ENCODE peak calls at places on chromosomes 13 and 19, in five cellular contexts. R, C, V, K and N are unnamed samples.

GRCh38 chr13:112688560-112689497 is 1.0 kb upstream of the ATP11A start:
- DNase-seq in R (no peak), V (no peak), C (peak), K (no peak), N (no peak)

GRCh38 chr13:72521965-72522661 is 205.3 kb downstream of the MZT1 start:
- DNase-seq in K (no peak), R (no peak), C (no peak), V (no peak), N (no peak)

GRCh38 chr19:1315470-1316166 is 29.9 kb downstream of the EFNA2 start:
- DNase-seq in R (peak), V (peak), K (no peak), C (no peak), N (peak)

GRCh38 chr13:114230117-114230516 is 4.6 kb upstream of the CDC16 start:
- DNase-seq in C (no peak), K (no peak), R (no peak), V (no peak), N (no peak)

GRCh38 chr13:68190826-68191225 is 960.7 kb upstream of the PCDH9 start:
- DNase-seq in C (no peak), R (no peak), V (peak), K (no peak), N (peak)

GRCh38 chr13:73245271-73245670 is 186.5 kb downstream of the KLF5 start:
- DNase-seq in V (no peak), R (no peak), K (no peak), C (no peak), N (no peak)

GRCh38 chr13:26946675-26947342 is 186.2 kb upstream of the GPR12 start:
- DNase-seq in V (peak), K (no peak), R (no peak), C (no peak), N (peak)

GRCh38 chr19:56720281-56720680 is 48.7 kb upstream of the ZNF835 start:
- DNase-seq in C (no peak), K (no peak), V (no peak), R (peak), N (no peak)

GRCh38 chr19:29940971-29941585 is 961 bp upstream of the URI1 start:
- DNase-seq in V (no peak), K (no peak), C (no peak), R (no peak), N (peak)

GRCh38 chr13:111658150-111659100 is 338.0 kb downstream of the TEX29 start:
- DNase-seq in K (no peak), C (peak), R (peak), V (no peak), N (no peak)

GRCh38 chr13:24313449-24313848 is 4.1 kb downstream of the C1QTNF9 start:
- DNase-seq in R (no peak), K (no peak), V (peak), C (no peak), N (no peak)

GRCh38 chr13:108595416-108596257 is 33.8 kb upstream of the MYO16 start:
- DNase-seq in V (no peak), R (no peak), C (no peak), K (no peak), N (no peak)

GRCh38 chr19:48689438-48689837 is 6.3 kb upstream of the FUT2 start:
- DNase-seq in V (no peak), K (no peak), C (no peak), R (no peak), N (no peak)

GRCh38 chr13:25181597-25181996 is 9.5 kb upstream of the AMER2 start:
- DNase-seq in C (no peak), V (no peak), K (no peak), R (no peak), N (no peak)

GRCh38 chr19:32165176-32165575 is 180.2 kb upstream of the ZNF507 start:
- DNase-seq in R (no peak), C (no peak), V (no peak), K (no peak), N (no peak)

GRCh38 chr19:28169168-28169862 is 1043.6 kb downstream of the UQCRFS1 start:
- DNase-seq in R (no peak), K (no peak), V (no peak), C (no peak), N (no peak)

GRCh38 chr19:45440259-45440638 is 16.5 kb upstream of the ERCC1 start:
- DNase-seq in C (no peak), V (no peak), R (no peak), K (no peak), N (no peak)

GRCh38 chr13:50340146-50340545 is 324.9 kb downstream of the KCNRG start:
- DNase-seq in R (no peak), K (no peak), C (no peak), V (no peak), N (no peak)

GRCh38 chr13:108621421-108621820 is 8.0 kb upstream of the MYO16 start:
- DNase-seq in K (no peak), R (no peak), C (no peak), V (no peak), N (no peak)

GRCh38 chr19:53374743-53375142 is 9.2 kb downstream of the ZNF525 start:
- DNase-seq in K (no peak), R (no peak), V (no peak), C (no peak), N (no peak)

GRCh38 chr13:61286148-61286745 is 129.4 kb downstream of the PCDH20 start:
- DNase-seq in K (no peak), R (no peak), C (no peak), V (peak), N (peak)

GRCh38 chr13:113021391-113021790 is 52.4 kb downstream of the MCF2L start:
- DNase-seq in C (no peak), V (no peak), R (no peak), K (no peak), N (no peak)

GRCh38 chr13:32408999-32409313 is 19.0 kb downstream of the N4BP2L1 start:
- DNase-seq in R (no peak), K (no peak), V (no peak), C (no peak), N (no peak)

GRCh38 chr13:24100152-24100551 is 60.4 kb upstream of the SPATA13 start:
- DNase-seq in K (no peak), C (no peak), V (no peak), R (no peak), N (no peak)

GRCh38 chr13:59012731-59013130 is 1151.0 kb downstream of the DIAPH3 start:
- DNase-seq in C (no peak), R (no peak), K (no peak), V (no peak), N (no peak)

GRCh38 chr13:36981156-36981743 is 17.9 kb downstream of the ALG5 start:
- DNase-seq in K (no peak), C (no peak), R (no peak), V (peak), N (peak)

GRCh38 chr19:13817615-13818371 is 22.6 kb downstream of the ZSWIM4 start:
- DNase-seq in V (no peak), K (no peak), R (no peak), C (peak), N (peak)

GRCh38 chr13:28037399-28037798 is 48.9 kb upstream of the URAD start:
- DNase-seq in K (no peak), V (peak), R (no peak), C (no peak), N (peak)

GRCh38 chr19:54164369-54165068 is 5.0 kb upstream of the LENG1 start:
- DNase-seq in V (peak), R (no peak), K (no peak), C (peak), N (peak)

GRCh38 chr19:41219924-41220567 is 1.0 kb downstream of the AXL start:
- DNase-seq in V (peak), K (no peak), C (no peak), R (no peak), N (peak)

GRCh38 chr13:45879666-45880065 is 28.1 kb upstream of the SIAH3 start:
- DNase-seq in K (no peak), C (no peak), R (no peak), V (peak), N (peak)

GRCh38 chr19:1302534-1303239 is 17.0 kb downstream of the EFNA2 start:
- DNase-seq in V (no peak), R (peak), C (no peak), K (no peak), N (no peak)

GRCh38 chr19:48255376-48256303 is at the start of gene CARD8:
- DNase-seq in R (peak), C (peak), K (peak), V (peak), N (peak)

GRCh38 chr13:50761406-50761805 is 82.1 kb downstream of the DLEU7 start:
- DNase-seq in C (no peak), K (no peak), R (no peak), V (no peak), N (peak)